ENCODE peak calls at places on chromosomes 6 and 20, in six cellular contexts. Q, C, O, S, A and N are unnamed samples.

GRCh38 chr6:10882654-10883053 is 813 bp upstream of the GCM2 start:
- DNase-seq in Q (no peak), C (no peak), O (no peak), S (no peak), A (peak), N (no peak)

GRCh38 chr20:52684911-52685310 is 287.2 kb upstream of the TSHZ2 start:
- DNase-seq in Q (no peak), C (no peak), O (no peak), S (no peak), A (no peak), N (no peak)

GRCh38 chr6:1310628-1311399 is 1.1 kb upstream of the FOXQ1 start:
- DNase-seq in Q (no peak), C (no peak), O (no peak), S (no peak), A (peak), N (no peak)

GRCh38 chr20:23298926-23299672 is 51.5 kb upstream of the NXT1 start:
- DNase-seq in Q (no peak), C (no peak), O (no peak), S (no peak), A (no peak), N (no peak)

GRCh38 chr6:41346435-41346834 is 11.0 kb downstream of the NCR2 start:
- DNase-seq in Q (no peak), C (no peak), O (no peak), S (no peak), A (no peak), N (no peak)

GRCh38 chr6:34146801-34147592 is 1.1 kb upstream of the GRM4 start:
- DNase-seq in Q (no peak), C (no peak), O (no peak), S (no peak), A (no peak), N (no peak)

GRCh38 chr6:9647599-9647998 is 767.3 kb downstream of the TFAP2A start:
- DNase-seq in Q (no peak), C (no peak), O (no peak), S (no peak), A (no peak), N (no peak)

GRCh38 chr20:9981834-9982233 is 53.0 kb upstream of the ANKEF1 start:
- DNase-seq in Q (no peak), C (no peak), O (no peak), S (no peak), A (peak), N (no peak)

GRCh38 chr20:32516985-32517873 is 67.9 kb downstream of the NOL4L start:
- DNase-seq in Q (no peak), C (no peak), O (no peak), S (no peak), A (no peak), N (no peak)

GRCh38 chr6:73722318-73723060 is 26.5 kb downstream of the CD109 start:
- DNase-seq in Q (no peak), C (no peak), O (no peak), S (no peak), A (no peak), N (no peak)

GRCh38 chr6:87808005-87808757 is 106.1 kb upstream of the AKIRIN2 start:
- DNase-seq in Q (no peak), C (no peak), O (no peak), S (no peak), A (no peak), N (no peak)

GRCh38 chr6:24596717-24597116 is 49.3 kb downstream of the KIAA0319 start:
- DNase-seq in Q (no peak), C (no peak), O (no peak), S (no peak), A (no peak), N (no peak)

GRCh38 chr6:49548613-49549304 is 1.7 kb upstream of the C6orf141 start:
- DNase-seq in Q (no peak), C (no peak), O (no peak), S (no peak), A (no peak), N (no peak)

GRCh38 chr6:29723666-29724588 is 693 bp downstream of the HLA-F start:
- DNase-seq in Q (peak), C (no peak), O (peak), S (peak), A (peak), N (peak)

GRCh38 chr20:47993035-47993755 is 207.9 kb upstream of the SULF2 start:
- DNase-seq in Q (no peak), C (no peak), O (no peak), S (no peak), A (peak), N (no peak)